ENCODE peak calls at places on chromosomes 13 and 19, in seven cellular contexts. K is type B pancreatic cell; U is heart right ventricle; W is HFF-Myc; J is NCI-H2081; R is brain pericyte; D is activated CD4-positive, CD25-positive, alpha-beta regulatory T cell treated with anti-CD3 and anti-CD28 coated beads, Interleukin-2, amount 50 U/mL, for 16 hours. B is an unnamed sample.

GRCh38 chr13:60627071-60627686 is 230.2 kb downstream of the TDRD3 start:
- DNase-seq in K (no peak), U (peak; percentile 6), W (no peak), J (peak; percentile 14), R (no peak), D (no peak), B (peak; percentile 61)

GRCh38 chr13:40961826-40962225 is 57.3 kb downstream of the ELF1 start:
- DNase-seq in K (no peak), U (no peak), W (no peak), J (no peak), R (no peak), D (no peak), B (no peak)

GRCh38 chr19:35381926-35382325 is 11.1 kb downstream of the GPR42 start:
- DNase-seq in K (no peak), U (no peak), W (no peak), J (no peak), R (no peak), D (no peak), B (no peak)

GRCh38 chr19:5805465-5806132 is 732 bp downstream of the NRTN start:
- DNase-seq in K (no peak), U (peak; percentile 58), W (no peak), J (peak; percentile 76), R (no peak), D (peak; percentile 36), B (peak; percentile 25)

GRCh38 chr13:111513766-111514611 is 193.5 kb downstream of the TEX29 start:
- DNase-seq in K (no peak), U (no peak), W (no peak), J (no peak), R (no peak), D (no peak), B (no peak)

GRCh38 chr19:17302391-17303166 is 646 bp downstream of the ABHD8 start:
- DNase-seq in K (peak; percentile 68), U (no peak), W (no peak), J (no peak), R (no peak), D (no peak), B (no peak)

GRCh38 chr19:35328851-35329285 is at the start of gene CD22:
- DNase-seq in K (no peak), U (no peak), W (no peak), J (no peak), R (no peak), D (no peak), B (no peak)

GRCh38 chr19:45117167-45117594 is 24.2 kb downstream of the PPP1R37 start:
- DNase-seq in K (no peak), U (no peak), W (no peak), J (peak; percentile 24), R (no peak), D (no peak), B (no peak)

GRCh38 chr19:54179921-54180452 is 7.0 kb upstream of the TMC4 start:
- DNase-seq in K (peak; percentile 79), U (no peak), W (no peak), J (peak; percentile 55), R (peak; percentile 67), D (no peak), B (peak; percentile 98)

GRCh38 chr13:27637289-27637626 is 15.6 kb downstream of the POLR1D start:
- DNase-seq in K (no peak), U (no peak), W (no peak), J (no peak), R (no peak), D (no peak), B (no peak)

GRCh38 chr19:37706052-37706605 is 13.4 kb downstream of the ZNF607 start:
- DNase-seq in K (no peak), U (no peak), W (no peak), J (no peak), R (no peak), D (no peak), B (no peak)

GRCh38 chr13:89375839-89376238 is 1704.7 kb downstream of the SLITRK5 start:
- DNase-seq in K (no peak), U (peak; percentile 9), W (no peak), J (no peak), R (peak; percentile 21), D (no peak), B (no peak)

GRCh38 chr13:37457594-37457993 is 141.0 kb downstream of the POSTN start:
- DNase-seq in K (no peak), U (no peak), W (no peak), J (no peak), R (no peak), D (no peak), B (no peak)

GRCh38 chr13:96816874-96817273 is 177.4 kb downstream of the OXGR1 start:
- DNase-seq in K (no peak), U (no peak), W (no peak), J (no peak), R (no peak), D (no peak), B (peak; percentile 23)

GRCh38 chr13:27534108-27534975 is 84.0 kb upstream of the MTIF3 start:
- DNase-seq in K (no peak), U (no peak), W (no peak), J (no peak), R (no peak), D (no peak), B (no peak)

GRCh38 chr13:30864352-30865130 is 41.5 kb upstream of the MEDAG start:
- DNase-seq in K (no peak), U (no peak), W (peak; percentile 82), J (no peak), R (peak; percentile 84), D (no peak), B (no peak)

GRCh38 chr19:33767898-33768413 is 28.7 kb upstream of the KCTD15 start:
- DNase-seq in K (peak; percentile 85), U (no peak), W (no peak), J (no peak), R (no peak), D (no peak), B (no peak)

GRCh38 chr19:991174-991931 is 7.2 kb downstream of the WDR18 start:
- DNase-seq in K (no peak), U (no peak), W (no peak), J (no peak), R (no peak), D (peak; percentile 22), B (no peak)

GRCh38 chr19:51448011-51448744 is 10.1 kb downstream of the SIGLEC8 start:
- DNase-seq in K (no peak), U (no peak), W (no peak), J (no peak), R (no peak), D (no peak), B (no peak)

GRCh38 chr13:42594577-42595571 is 20.9 kb downstream of the TNFSF11 start:
- DNase-seq in K (no peak), U (peak; percentile 42), W (peak; percentile 52), J (peak; percentile 69), R (peak; percentile 85), D (peak; percentile 19), B (peak; percentile 82)